ENCODE peak calls at places on chromosomes 3 and 15, in seven cellular contexts. P is esophagus muscularis mucosa, G is mammary epithelial cell, A is skeletal muscle cell, B is right cardiac atrium, S is upper lobe of right lung, Z is SK-N-SH. D is an unnamed sample.

GRCh38 chr3:40104441-40104840 is 205.1 kb upstream of the EIF1B start:
- DNase-seq in P (no peak), G (no peak), A (no peak), B (no peak), S (no peak), Z (no peak), D (no peak)

GRCh38 chr3:72297481-72297880 is 512.5 kb upstream of the PROK2 start:
- DNase-seq in P (no peak), G (no peak), A (no peak), B (no peak), S (no peak), Z (no peak), D (no peak)

GRCh38 chr15:24856397-24857093 is 98.2 kb upstream of the SNRPN start:
- DNase-seq in P (no peak), G (no peak), A (no peak), B (peak; percentile 73), S (no peak), Z (peak; percentile 52), D (no peak)

GRCh38 chr3:16686679-16687078 is 81.5 kb upstream of the DAZL start:
- DNase-seq in P (no peak), G (no peak), A (no peak), B (no peak), S (no peak), Z (no peak), D (no peak)

GRCh38 chr3:61936344-61936937 is 375.1 kb downstream of the PTPRG start:
- DNase-seq in P (peak; percentile 47), G (no peak), A (no peak), B (peak; percentile 59), S (no peak), Z (peak; percentile 35), D (peak; percentile 25)

GRCh38 chr3:113532698-113533533 is 561 bp downstream of the SIDT1 start:
- DNase-seq in P (no peak), G (no peak), A (no peak), B (peak; percentile 61), S (no peak), Z (peak; percentile 79), D (peak; percentile 29)

GRCh38 chr3:153289334-153289808 is 127.3 kb downstream of the RAP2B start:
- DNase-seq in P (no peak), G (peak; percentile 38), A (no peak), B (no peak), S (no peak), Z (no peak), D (no peak)

GRCh38 chr15:88985547-88986393 is 72.6 kb upstream of the MFGE8 start:
- DNase-seq in P (no peak), G (no peak), A (no peak), B (no peak), S (no peak), Z (no peak), D (no peak)

GRCh38 chr15:74201656-74202420 is 749 bp downstream of the STRA6 start:
- DNase-seq in P (no peak), G (peak; percentile 87), A (no peak), B (no peak), S (no peak), Z (peak; percentile 65), D (no peak)

GRCh38 chr15:38842991-38843610 is 278.5 kb upstream of the RASGRP1 start:
- DNase-seq in P (no peak), G (no peak), A (no peak), B (no peak), S (no peak), Z (no peak), D (no peak)

GRCh38 chr15:78004222-78004727 is 73.2 kb downstream of the TBC1D2B start:
- DNase-seq in P (no peak), G (no peak), A (no peak), B (no peak), S (no peak), Z (no peak), D (no peak)

DNA sequence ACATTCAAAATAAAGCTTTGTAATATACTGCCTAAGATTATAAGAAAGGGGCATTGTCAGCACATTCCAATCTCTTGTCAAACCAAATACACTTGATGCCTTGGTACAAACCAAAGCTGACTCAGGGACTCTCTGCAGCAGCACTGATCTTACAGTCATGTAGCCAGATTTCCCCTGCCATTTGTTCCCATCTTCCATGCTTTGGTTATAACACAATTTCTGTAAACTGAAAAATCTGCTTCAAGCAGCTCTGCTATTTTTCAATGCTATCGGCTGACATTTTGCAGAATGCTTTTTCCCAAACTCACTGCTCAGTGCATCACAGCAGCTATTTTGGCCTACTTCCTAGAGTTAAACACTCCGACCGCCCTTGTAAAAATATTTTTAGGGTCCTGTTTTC is 18.2 kb downstream of the PLOD2 start:
- DNase-seq in P (no peak), G (no peak), A (no peak), B (no peak), S (no peak), Z (no peak), D (no peak)
- H3K4me3 ChIP-seq in P (no peak overlapping the region), G (no peak overlapping the region), A (no peak overlapping the region), B (no peak overlapping the region), S (no peak overlapping the region), Z (no peak overlapping the region), D (no peak overlapping the region)

GRCh38 chr15:31082771-31083393 is 18.6 kb downstream of the TRPM1 start:
- DNase-seq in P (no peak), G (no peak), A (no peak), B (no peak), S (no peak), Z (no peak), D (no peak)

GRCh38 chr15:31081568-31082250 is 19.8 kb downstream of the TRPM1 start:
- DNase-seq in P (no peak), G (no peak), A (no peak), B (no peak), S (no peak), Z (no peak), D (no peak)

GRCh38 chr15:31078461-31078860 is 23.1 kb downstream of the TRPM1 start:
- DNase-seq in P (no peak), G (no peak), A (no peak), B (no peak), S (no peak), Z (no peak), D (no peak)

GRCh38 chr15:31079519-31079918 is 22.0 kb downstream of the TRPM1 start:
- DNase-seq in P (no peak), G (peak; percentile 79), A (no peak), B (no peak), S (no peak), Z (no peak), D (no peak)

DNA sequence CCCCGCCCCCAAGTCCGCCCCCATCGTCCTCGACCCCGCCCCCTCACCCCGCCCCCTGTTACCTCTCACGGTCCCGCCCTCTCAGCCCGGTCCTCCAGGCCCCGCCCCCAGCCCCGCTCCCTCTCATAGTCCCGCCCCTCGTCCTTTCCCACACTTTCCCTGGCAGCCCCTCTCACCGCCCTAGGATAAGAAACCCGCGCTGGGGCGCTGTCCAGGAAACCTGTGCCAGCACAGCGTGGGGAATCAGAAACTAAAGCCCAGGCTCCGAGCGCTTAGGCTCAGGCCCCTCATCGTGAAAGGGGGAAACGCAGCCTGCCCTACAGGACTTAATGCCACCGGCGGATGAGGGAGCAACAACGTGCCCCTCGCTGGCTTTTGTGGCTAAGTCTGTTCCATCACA is 20.9 kb downstream of the TRPM1 start:
- DNase-seq in P (no peak), G (no peak), A (no peak), B (peak; percentile 89), S (peak; percentile 85), Z (peak; percentile 79), D (peak; percentile 32)
- H3K4me3 ChIP-seq in P (peak overlapping the region; percentile 30), G (no peak overlapping the region), A (no peak overlapping the region), B (peak overlapping the region; percentile 39), S (peak overlapping the region; percentile 23), Z (no peak overlapping the region), D (peak overlapping the region; percentile 63)

DNA sequence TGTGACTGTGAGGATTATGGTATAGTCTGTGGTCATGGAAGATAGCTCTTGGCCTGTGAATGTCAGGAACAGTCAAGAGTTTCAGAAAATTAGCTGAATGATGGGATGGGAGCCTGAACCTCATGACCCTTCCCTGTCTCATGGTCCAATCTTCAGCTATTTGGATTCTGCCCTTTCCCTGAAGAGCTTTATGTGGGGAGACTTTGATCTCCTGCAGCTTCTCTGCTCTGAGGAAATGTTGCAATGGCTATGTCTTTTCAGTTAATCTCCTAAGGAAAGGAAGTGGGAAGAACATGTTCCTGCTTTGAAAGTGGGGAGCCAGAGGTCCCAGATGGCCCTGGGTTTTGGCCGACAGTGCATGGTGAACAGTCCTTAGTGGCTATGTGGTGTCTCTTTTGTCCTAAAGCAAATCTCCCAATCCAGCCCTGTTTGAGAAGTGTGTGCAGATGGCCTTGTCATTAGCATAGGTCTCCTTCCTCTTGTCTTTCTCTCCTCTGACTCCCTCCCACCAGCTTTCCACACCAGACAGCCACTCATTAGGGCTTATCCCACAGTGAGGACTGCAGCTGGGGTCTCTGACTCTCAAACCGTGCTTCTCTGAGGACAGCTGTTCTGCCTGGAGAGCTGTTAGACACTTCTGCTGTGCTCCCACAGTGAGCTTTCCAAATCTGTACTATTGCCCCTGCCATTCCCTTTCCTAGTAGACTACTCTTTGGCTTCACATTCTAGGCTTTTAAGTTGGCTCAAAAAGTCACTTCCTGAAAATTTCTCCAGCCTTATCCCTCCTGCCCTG is 365.8 kb upstream of the UMPS start:
- DNase-seq in P (no peak), G (no peak), A (no peak), B (no peak), S (no peak), Z (no peak), D (no peak)
- H3K4me3 ChIP-seq in P (no peak overlapping the region), G (no peak overlapping the region), A (no peak overlapping the region), B (no peak overlapping the region), S (no peak overlapping the region), Z (no peak overlapping the region), D (no peak overlapping the region)

GRCh38 chr3:55481067-55481917 is 5.8 kb downstream of the WNT5A start:
- DNase-seq in P (no peak), G (no peak), A (no peak), B (peak; percentile 72), S (peak; percentile 73), Z (peak; percentile 83), D (peak; percentile 39)

GRCh38 chr3:55473788-55474187 is 13.3 kb downstream of the WNT5A start:
- DNase-seq in P (no peak), G (no peak), A (no peak), B (no peak), S (no peak), Z (no peak), D (no peak)

GRCh38 chr3:55477306-55478010 is 9.6 kb downstream of the WNT5A start:
- DNase-seq in P (no peak), G (no peak), A (no peak), B (no peak), S (no peak), Z (no peak), D (no peak)

GRCh38 chr3:55474213-55474632 is 12.9 kb downstream of the WNT5A start:
- DNase-seq in P (no peak), G (no peak), A (no peak), B (no peak), S (no peak), Z (no peak), D (no peak)

GRCh38 chr3:55476515-55476914 is 10.6 kb downstream of the WNT5A start:
- DNase-seq in P (no peak), G (peak; percentile 66), A (peak; percentile 75), B (no peak), S (no peak), Z (no peak), D (no peak)
- H3K4me3 ChIP-seq in P (no peak overlapping the region), G (no peak overlapping the region), A (no peak overlapping the region), B (no peak overlapping the region), S (no peak overlapping the region), Z (no peak overlapping the region), D (no peak overlapping the region)

DNA sequence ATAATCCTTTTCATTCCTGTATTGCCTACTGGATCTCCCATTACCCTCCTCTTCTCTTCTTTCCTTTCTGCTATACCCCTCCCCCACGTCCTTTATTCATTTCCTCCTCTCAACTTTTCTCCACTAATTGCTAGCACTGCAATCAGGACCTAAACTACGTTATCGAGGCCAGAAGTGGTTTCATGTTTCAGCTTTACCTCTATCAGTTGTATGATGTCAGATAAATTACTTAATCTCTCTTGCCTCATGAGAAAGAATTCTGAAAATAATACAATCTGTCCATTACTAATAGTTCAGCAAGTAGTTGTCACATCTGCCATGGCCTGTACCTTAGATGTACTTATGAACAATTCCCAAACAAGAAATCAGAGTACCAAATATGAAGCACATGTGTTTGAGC is 10.6 kb downstream of the POPDC2 start:
- DNase-seq in P (no peak), G (no peak), A (no peak), B (no peak), S (no peak), Z (no peak), D (no peak)
- H3K4me3 ChIP-seq in P (no peak overlapping the region), G (no peak overlapping the region), A (no peak overlapping the region), B (no peak overlapping the region), S (no peak overlapping the region), Z (no peak overlapping the region), D (peak overlapping the region; percentile 19)